ENCODE peak calls at places on chromosome 1, in six cellular contexts. H is ACHN; R is GM23338; N is stimulated activated CD4-positive, alpha-beta T cell treated with anti-CD3 and anti-CD28 coated beads, TNF-alpha, amount 100 ng/mL, for 4 hours; T is glutamatergic neuron; P is stimulated activated effector memory CD8-positive, alpha-beta T cell treated with anti-CD3 and anti-CD28 coated beads, Interleukin-12 subunit alpha, Interleukin-12 subunit beta, amount 100 ng/mL, for 72 hours. L is an unnamed sample.

GRCh38 chr1:228313536-228314277 is 92.9 kb downstream of the TRIM11 start:
- DNase-seq in H (no peak), R (no peak), N (no peak), T (no peak), P (no peak), L (no peak)

GRCh38 chr1:86156571-86157455 is at the start of gene COL24A1:
- DNase-seq in H (peak; percentile 13), R (peak; percentile 90), N (no peak), T (peak; percentile 73), P (no peak), L (no peak)

GRCh38 chr1:75087278-75087677 is 46.9 kb upstream of the LHX8 start:
- DNase-seq in H (no peak), R (no peak), N (no peak), T (no peak), P (no peak), L (no peak)

GRCh38 chr1:204065174-204065985 is 7.5 kb upstream of the SOX13 start:
- DNase-seq in H (peak; percentile 49), R (peak; percentile 92), N (no peak), T (no peak), P (no peak), L (peak; percentile 20)

GRCh38 chr1:31523012-31523411 is 53.3 kb upstream of the TINAGL1 start:
- DNase-seq in H (no peak), R (no peak), N (no peak), T (no peak), P (no peak), L (no peak)

GRCh38 chr1:173190101-173190895 is 16.8 kb downstream of the TNFSF4 start:
- DNase-seq in H (no peak), R (no peak), N (no peak), T (no peak), P (no peak), L (peak; percentile 99)

GRCh38 chr1:111208921-111209320 is 8.5 kb upstream of the DENND2D start:
- DNase-seq in H (no peak), R (no peak), N (no peak), T (no peak), P (no peak), L (no peak)

GRCh38 chr1:160675641-160676410 is 29.0 kb upstream of the SLAMF1 start:
- DNase-seq in H (peak; percentile 64), R (peak; percentile 89), N (peak; percentile 50), T (peak; percentile 78), P (peak; percentile 62), L (peak; percentile 23)

GRCh38 chr1:244151558-244151957 is 100.5 kb downstream of the ZBTB18 start:
- DNase-seq in H (no peak), R (no peak), N (no peak), T (no peak), P (no peak), L (no peak)

GRCh38 chr1:206419250-206419649 is 51.0 kb upstream of the IKBKE start:
- DNase-seq in H (no peak), R (peak; percentile 8), N (no peak), T (no peak), P (no peak), L (no peak)

GRCh38 chr1:12634696-12635202 is 9.1 kb upstream of the AADACL4 start:
- DNase-seq in H (no peak), R (peak; percentile 43), N (no peak), T (no peak), P (no peak), L (no peak)

GRCh38 chr1:87151500-87152421 is 176.9 kb upstream of the LMO4 start:
- DNase-seq in H (no peak), R (peak; percentile 90), N (no peak), T (peak; percentile 81), P (peak; percentile 9), L (no peak)

GRCh38 chr1:220497220-220497756 is 30.6 kb upstream of the MARK1 start:
- DNase-seq in H (no peak), R (no peak), N (no peak), T (no peak), P (no peak), L (no peak)

GRCh38 chr1:85799734-85800133 is 91.5 kb upstream of the ZNHIT6 start:
- DNase-seq in H (no peak), R (no peak), N (no peak), T (no peak), P (no peak), L (no peak)

GRCh38 chr1:166808959-166809358 is 30.3 kb upstream of the POGK start:
- DNase-seq in H (no peak), R (peak; percentile 26), N (no peak), T (no peak), P (no peak), L (no peak)

GRCh38 chr1:165143437-165144065 is 213.0 kb downstream of the LMX1A start:
- DNase-seq in H (peak; percentile 34), R (peak; percentile 62), N (no peak), T (peak; percentile 31), P (no peak), L (no peak)

GRCh38 chr1:247211339-247211738 is 39.5 kb upstream of the ZNF124 start:
- DNase-seq in H (no peak), R (peak; percentile 4), N (no peak), T (no peak), P (no peak), L (no peak)

GRCh38 chr1:86998280-86998679 is 83.8 kb downstream of the HS2ST1 start:
- DNase-seq in H (no peak), R (no peak), N (no peak), T (no peak), P (no peak), L (no peak)

GRCh38 chr1:225655509-225656258 is 2.8 kb upstream of the ENAH start:
- DNase-seq in H (peak; percentile 98), R (peak; percentile 53), N (no peak), T (no peak), P (no peak), L (peak; percentile 91)

GRCh38 chr1:30637183-30637969 is 86.0 kb downstream of the MATN1 start:
- DNase-seq in H (no peak), R (no peak), N (no peak), T (no peak), P (no peak), L (no peak)

GRCh38 chr1:203048555-203049051 is 22.3 kb downstream of the PPFIA4 start:
- DNase-seq in H (no peak), R (peak; percentile 84), N (no peak), T (peak; percentile 65), P (no peak), L (no peak)

GRCh38 chr1:196056966-196057365 is 551.3 kb downstream of the KCNT2 start:
- DNase-seq in H (no peak), R (peak; percentile 56), N (no peak), T (peak; percentile 32), P (no peak), L (no peak)

GRCh38 chr1:64093941-64094340 is 109.5 kb upstream of the UBE2U start:
- DNase-seq in H (no peak), R (no peak), N (no peak), T (no peak), P (no peak), L (no peak)

GRCh38 chr1:29551123-29551522 is 314.8 kb downstream of the PTPRU start:
- DNase-seq in H (no peak), R (no peak), N (no peak), T (no peak), P (no peak), L (no peak)

GRCh38 chr1:234605983-234606730 is 3.8 kb downstream of the IRF2BP2 start:
- DNase-seq in H (peak; percentile 42), R (no peak), N (no peak), T (no peak), P (no peak), L (peak; percentile 77)

GRCh38 chr1:12166834-12167492 is at the start of gene TNFRSF1B:
- DNase-seq in H (peak; percentile 21), R (peak; percentile 87), N (no peak), T (peak; percentile 68), P (peak; percentile 74), L (peak; percentile 30)

GRCh38 chr1:36204347-36204909 is 19.8 kb upstream of the THRAP3 start:
- DNase-seq in H (no peak), R (no peak), N (no peak), T (no peak), P (no peak), L (no peak)

GRCh38 chr1:156705918-156706646 is 699 bp upstream of the CRABP2 start:
- DNase-seq in H (peak; percentile 66), R (peak; percentile 96), N (peak; percentile 59), T (peak; percentile 81), P (peak; percentile 76), L (no peak)

GRCh38 chr1:84267476-84267875 is 34.0 kb upstream of the SAMD13 start:
- DNase-seq in H (no peak), R (no peak), N (no peak), T (no peak), P (no peak), L (no peak)

GRCh38 chr1:67980028-67980427 is 70.4 kb downstream of the DIRAS3 start:
- DNase-seq in H (no peak), R (no peak), N (no peak), T (no peak), P (no peak), L (no peak)

GRCh38 chr1:183697814-183698590 is 44.9 kb upstream of the APOBEC4 start:
- DNase-seq in H (peak; percentile 4), R (no peak), N (no peak), T (no peak), P (no peak), L (no peak)